ENCODE peak calls at places on chromosomes 13 and 19, in five cellular contexts. E, D, A, B and J are unnamed samples.

GRCh38 chr13:30257433-30258099 is 49.8 kb downstream of the KATNAL1 start:
- DNase-seq in A (no peak), E (peak), B (peak), D (no peak), J (peak)

GRCh38 chr13:75749407-75749806 is 113.3 kb downstream of the LMO7 start:
- DNase-seq in B (peak), D (peak), A (no peak), E (no peak), J (no peak)

GRCh38 chr13:27132538-27132937 is 39.1 kb downstream of the USP12 start:
- DNase-seq in A (no peak), B (no peak), D (no peak), E (no peak), J (no peak)

GRCh38 chr13:62320129-62320724 is 904.6 kb upstream of the PCDH20 start:
- DNase-seq in A (no peak), E (peak), B (peak), D (peak), J (no peak)

GRCh38 chr13:31910633-31911032 is 120.9 kb upstream of the FRY start:
- DNase-seq in E (no peak), B (no peak), A (no peak), D (no peak), J (no peak)

GRCh38 chr13:88263808-88264207 is 592.6 kb downstream of the SLITRK5 start:
- DNase-seq in A (no peak), B (no peak), D (no peak), E (no peak), J (no peak)

GRCh38 chr19:35716735-35716984 is 1.1 kb upstream of the KMT2B start:
- DNase-seq in D (no peak), E (no peak), A (no peak), B (no peak), J (no peak)

GRCh38 chr13:82248713-82249112 is 1633.6 kb downstream of the SLITRK1 start:
- DNase-seq in D (no peak), B (no peak), E (no peak), A (no peak), J (no peak)

GRCh38 chr13:25192936-25193335 is 20.8 kb upstream of the AMER2 start:
- DNase-seq in A (no peak), E (no peak), B (no peak), D (no peak), J (no peak)

GRCh38 chr13:29162638-29163037 is 342.5 kb downstream of the MTUS2 start:
- DNase-seq in E (no peak), B (no peak), D (peak), A (no peak), J (no peak)

GRCh38 chr13:76383671-76384461 is 502.3 kb downstream of the KCTD12 start:
- DNase-seq in E (no peak), B (peak), A (no peak), D (peak), J (no peak)

GRCh38 chr19:30226464-30227070 is 145.6 kb upstream of the ZNF536 start:
- DNase-seq in D (peak), E (no peak), B (no peak), A (no peak), J (peak)

GRCh38 chr13:53150568-53150967 is 122.0 kb downstream of the OLFM4 start:
- DNase-seq in E (no peak), D (no peak), B (no peak), A (no peak), J (no peak)

GRCh38 chr19:45079063-45079910 is at the start of gene GEMIN7:
- DNase-seq in B (peak), A (no peak), E (peak), D (peak), J (peak)

GRCh38 chr13:87677334-87678234 is 6.4 kb downstream of the SLITRK5 start:
- DNase-seq in D (no peak), E (peak), B (no peak), A (no peak), J (peak)

GRCh38 chr19:6108721-6109633 is 1.3 kb downstream of the RFX2 start:
- DNase-seq in E (no peak), A (no peak), D (peak), B (peak), J (peak)

GRCh38 chr13:44854264-44855060 is 134.8 kb downstream of the NUFIP1 start:
- DNase-seq in A (no peak), E (no peak), B (peak), D (no peak), J (no peak)

GRCh38 chr13:54301085-54301484 is 1272.5 kb downstream of the OLFM4 start:
- DNase-seq in B (no peak), E (no peak), D (no peak), A (no peak), J (no peak)

GRCh38 chr13:98207411-98207810 is 30.3 kb upstream of the RNF113B start:
- DNase-seq in A (no peak), D (no peak), E (no peak), B (peak), J (no peak)

GRCh38 chr19:7293795-7294570 is at the start of gene INSR:
- DNase-seq in B (peak), D (peak), A (peak), E (peak), J (peak)

GRCh38 chr19:19466201-19466600 is 49.1 kb downstream of the TSSK6 start:
- DNase-seq in E (no peak), B (no peak), A (no peak), D (no peak), J (no peak)

GRCh38 chr19:43774103-43774939 is 6.5 kb downstream of the KCNN4 start:
- DNase-seq in B (peak), D (no peak), A (no peak), E (peak), J (peak)

GRCh38 chr13:34364633-34365032 is 546.7 kb downstream of the RFC3 start:
- DNase-seq in A (no peak), D (no peak), E (no peak), B (peak), J (no peak)

GRCh38 chr19:38849147-38849745 is 540 bp downstream of the HNRNPL start:
- DNase-seq in D (peak), A (peak), B (peak), E (peak), J (peak)

GRCh38 chr13:48731957-48732569 is 78.3 kb downstream of the CYSLTR2 start:
- DNase-seq in A (peak), B (no peak), E (peak), D (no peak), J (peak)
- H3K9ac ChIP-seq in A (no peak), B (no peak), E (no peak), D (no peak), J (no peak)

DNA sequence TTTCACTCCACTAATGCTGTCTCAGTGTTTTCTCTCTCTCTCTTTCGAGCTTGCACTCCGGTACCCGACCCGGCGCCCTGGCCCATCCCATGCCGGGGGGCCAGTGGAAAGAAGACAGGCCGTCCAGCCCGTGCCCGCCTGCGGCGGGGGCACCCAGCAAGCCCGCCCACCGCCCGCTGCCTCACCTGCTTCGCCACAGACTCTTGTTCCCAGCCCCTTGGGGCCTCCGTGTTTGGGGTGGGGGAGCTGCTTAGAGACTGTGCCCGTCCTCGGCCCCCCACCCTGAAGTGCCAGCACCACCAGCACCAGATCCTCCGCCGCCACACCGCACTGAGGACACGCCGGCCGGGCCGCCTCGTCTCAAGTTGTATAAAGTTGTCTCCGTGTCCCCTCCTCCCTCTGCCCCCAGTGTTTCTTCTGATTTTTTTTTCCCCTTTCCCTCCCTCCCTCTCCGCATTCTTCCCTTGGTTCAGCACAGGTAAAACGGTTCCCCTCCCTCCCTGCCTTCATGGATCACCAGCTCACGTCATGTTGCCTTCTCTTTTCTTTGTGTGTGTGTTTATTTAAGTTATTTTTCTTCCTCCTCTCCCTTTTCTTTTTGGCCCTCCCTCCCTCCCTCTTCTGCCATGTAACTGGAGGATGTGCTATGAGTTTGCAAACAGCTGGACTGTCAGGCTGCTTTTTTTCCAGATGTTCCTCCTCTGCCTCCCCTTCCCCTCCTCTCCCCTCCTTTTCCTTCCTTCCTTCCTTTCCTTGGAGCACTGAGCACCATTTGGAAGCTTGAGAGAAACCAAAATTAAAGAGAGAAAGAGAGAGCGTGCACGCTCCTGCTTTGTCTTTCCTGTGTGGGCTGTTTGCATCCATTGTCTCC is 2.1 kb downstream of the LENG9 start:
- DNase-seq in A (no peak), E (no peak), D (no peak), B (peak), J (peak)
- H3K9ac ChIP-seq in A (no peak), E (no peak), D (peak), B (peak), J (no peak)

GRCh38 chr19:49643466-49643865 is 1.5 kb downstream of the SCAF1 start:
- DNase-seq in A (no peak), E (no peak), B (no peak), D (no peak), J (no peak)

GRCh38 chr19:49641688-49642487 is at the start of gene SCAF1:
- DNase-seq in E (peak), B (peak), D (peak), A (peak), J (peak)

GRCh38 chr19:49640113-49640898 is at the start of gene RRAS:
- DNase-seq in E (peak), D (peak), A (peak), B (peak), J (peak)

GRCh38 chr19:49639401-49640112 is 386 bp downstream of the RRAS start:
- DNase-seq in A (no peak), D (peak), E (peak), B (no peak), J (peak)

DNA sequence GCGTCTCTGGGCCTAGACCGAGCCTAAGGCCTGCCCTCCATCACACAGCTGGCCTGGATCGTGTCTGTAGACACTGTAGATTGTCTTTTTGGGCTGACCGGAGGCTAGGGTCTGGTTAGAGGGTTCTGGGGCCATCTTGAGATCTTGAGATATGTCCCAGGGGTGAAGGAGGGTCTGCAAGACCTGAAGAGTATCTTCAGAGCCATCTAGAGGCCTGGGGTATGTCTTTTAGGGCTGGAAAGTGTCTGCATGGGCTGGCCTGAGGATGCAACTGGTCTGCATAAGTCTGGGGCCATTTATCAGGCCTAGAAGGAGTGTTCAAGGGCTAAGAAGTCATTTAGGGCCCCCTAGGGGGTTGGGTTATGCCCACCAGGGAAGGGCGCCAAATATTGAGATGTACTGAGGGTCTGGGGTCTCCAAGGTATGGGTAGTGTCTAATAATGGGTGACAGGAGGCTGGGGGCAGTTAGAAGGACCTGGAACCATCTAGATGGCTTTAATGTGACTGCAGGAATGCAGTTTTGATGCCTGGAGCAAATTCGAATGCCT is 553 bp downstream of the SCAF1 start:
- DNase-seq in A (no peak), D (no peak), B (no peak), E (no peak), J (no peak)
- H3K9ac ChIP-seq in A (peak), D (peak), B (peak), E (peak), J (peak)

GRCh38 chr19:3369337-3370213 is 3.2 kb downstream of the NFIC start:
- DNase-seq in E (no peak), D (peak), B (peak), A (no peak), J (peak)

GRCh38 chr19:3368441-3368795 is 2.0 kb downstream of the NFIC start:
- DNase-seq in E (no peak), B (no peak), A (no peak), D (no peak), J (no peak)

GRCh38 chr19:3367572-3368440 is 1.4 kb downstream of the NFIC start:
- DNase-seq in E (no peak), B (no peak), A (no peak), D (no peak), J (no peak)

GRCh38 chr19:3370214-3370720 is 3.9 kb downstream of the NFIC start:
- DNase-seq in A (no peak), E (no peak), B (no peak), D (no peak), J (no peak)

DNA sequence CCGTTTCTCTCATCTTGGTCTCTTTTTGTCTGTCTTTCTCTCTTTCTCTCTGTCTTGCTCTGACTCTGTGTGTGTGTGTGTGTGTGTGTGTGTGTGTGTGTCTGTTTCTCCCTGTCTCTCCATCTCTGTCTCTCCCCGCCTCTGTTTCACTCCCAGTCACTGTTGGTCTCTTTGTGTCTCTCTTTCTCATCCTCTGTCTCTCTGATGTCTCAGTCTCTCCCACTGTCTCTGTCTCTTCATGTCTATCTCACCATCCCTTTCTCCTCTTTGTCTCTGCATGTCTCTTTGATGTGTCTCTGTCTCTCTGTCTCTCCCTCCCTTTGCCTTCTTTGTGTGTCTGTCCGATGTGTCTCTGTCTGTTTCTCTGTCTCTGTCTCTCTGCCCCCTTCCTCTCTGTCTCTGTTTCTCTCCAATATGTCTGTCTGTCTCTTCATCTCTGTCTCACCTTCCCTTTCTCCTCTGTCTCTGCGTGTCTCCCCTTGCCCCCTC is 2.5 kb downstream of the NFIC start:
- DNase-seq in A (no peak), E (no peak), B (peak), D (peak), J (peak)
- H3K9ac ChIP-seq in A (no peak), E (no peak), B (peak), D (peak), J (no peak)

DNA sequence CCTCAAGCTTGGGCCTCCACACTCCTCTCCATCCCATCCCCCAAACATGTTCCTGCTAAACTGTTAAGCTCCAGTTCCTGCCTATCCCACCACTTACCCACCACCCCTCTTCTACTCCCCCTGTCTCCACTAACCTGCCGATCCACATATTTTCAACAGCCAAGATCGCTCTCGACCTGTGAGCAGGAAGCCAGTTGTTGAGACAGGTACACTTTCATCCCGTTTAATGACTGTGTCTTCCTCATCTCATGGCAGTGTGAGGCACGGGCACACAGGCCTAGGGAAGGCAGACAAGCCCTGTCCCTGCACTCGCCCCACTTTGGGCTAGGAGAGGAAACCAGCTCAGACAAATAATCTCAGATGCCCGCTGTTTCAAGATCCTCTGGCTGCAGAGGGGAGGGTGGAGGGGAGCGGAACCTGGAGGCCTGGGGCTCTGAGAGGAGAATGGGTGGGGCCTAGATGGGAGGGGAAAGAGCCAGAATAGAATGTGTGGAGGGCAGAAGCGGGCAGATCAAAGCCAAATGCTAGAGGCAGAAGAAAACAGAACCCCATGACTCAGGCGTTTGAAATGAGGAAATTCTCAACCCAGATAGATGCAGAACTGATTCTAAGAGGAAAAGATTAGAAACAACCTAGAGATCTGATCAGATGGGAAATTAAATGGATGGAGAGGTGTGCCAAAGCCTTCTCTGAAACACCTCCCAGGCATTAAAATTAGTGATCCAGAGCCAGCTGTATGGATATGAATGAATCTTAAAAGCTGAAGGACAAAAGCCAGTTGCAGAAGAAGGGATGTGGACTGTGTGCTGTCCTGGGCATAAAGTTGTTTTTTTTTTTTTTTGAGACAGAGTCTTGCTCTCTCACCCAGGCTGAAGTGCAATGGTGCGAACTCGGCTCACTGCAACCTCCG is 16.9 kb upstream of the CYP2S1 start:
- DNase-seq in D (peak), A (peak), E (no peak), B (peak), J (peak)
- H3K9ac ChIP-seq in D (peak), A (no peak), E (peak), B (peak), J (no peak)

GRCh38 chr19:46984077-46985010 is 35.3 kb upstream of the NPAS1 start:
- DNase-seq in B (peak), A (no peak), D (peak), E (no peak), J (no peak)

GRCh38 chr19:46985532-46986415 is 33.9 kb upstream of the NPAS1 start:
- DNase-seq in E (no peak), D (no peak), A (no peak), B (no peak), J (peak)

GRCh38 chr19:46992699-46993535 is 26.7 kb upstream of the NPAS1 start:
- DNase-seq in A (no peak), B (no peak), E (no peak), D (no peak), J (peak)

GRCh38 chr19:46990998-46991676 is 28.5 kb upstream of the NPAS1 start:
- DNase-seq in B (peak), D (peak), E (peak), A (peak), J (peak)

GRCh38 chr19:46988614-46989230 is 30.9 kb upstream of the NPAS1 start:
- DNase-seq in A (no peak), E (no peak), B (no peak), D (no peak), J (peak)
- H3K9ac ChIP-seq in A (no peak), E (peak), B (no peak), D (no peak), J (no peak)

DNA sequence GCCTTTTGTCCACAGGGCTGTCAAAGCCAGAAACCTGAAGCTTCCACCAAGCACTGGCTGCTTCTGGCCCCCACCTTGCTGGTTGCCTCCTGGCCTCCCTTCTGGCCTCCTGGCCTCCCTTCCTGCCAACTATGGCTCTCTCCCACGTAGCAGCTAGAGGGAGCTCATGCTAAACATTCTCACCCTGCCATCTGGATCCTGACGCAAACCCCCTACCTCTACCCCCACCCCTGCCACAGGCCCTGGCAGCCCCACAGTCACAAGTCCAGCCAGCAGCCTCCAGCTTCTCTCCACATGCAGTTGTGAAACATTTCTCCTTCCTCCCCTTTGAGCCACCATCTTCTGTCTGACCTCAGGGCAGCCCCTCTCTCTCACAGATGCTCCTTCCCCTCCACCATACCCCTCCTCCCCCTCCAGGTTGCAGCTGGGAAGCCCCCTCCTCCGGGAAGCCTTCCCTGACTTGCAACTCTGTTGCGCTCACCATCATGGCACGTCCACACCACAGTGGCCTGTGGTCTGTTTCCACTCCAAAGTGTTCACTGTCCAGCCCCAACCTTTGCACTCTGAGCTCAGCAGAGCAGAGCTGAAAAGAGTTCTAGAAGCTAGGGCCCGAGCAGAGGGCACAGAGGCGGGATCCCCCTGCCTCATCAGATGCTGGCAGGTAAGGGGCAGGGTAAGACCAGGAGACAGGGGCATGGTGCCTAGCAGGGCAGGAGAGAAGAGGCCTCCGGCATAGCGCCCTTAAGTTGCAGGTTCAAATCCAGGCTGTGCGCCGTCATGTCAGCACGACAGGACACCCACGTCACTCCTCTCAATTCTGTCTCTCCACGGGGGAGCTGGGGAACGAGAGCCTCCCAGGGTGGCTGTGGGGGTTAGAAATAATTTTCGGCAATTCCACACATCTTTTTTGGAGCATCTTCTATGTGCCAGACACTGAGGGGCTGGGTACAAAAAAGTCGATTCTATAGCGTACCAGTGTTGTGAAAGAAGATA is 7.3 kb downstream of the ADGRL1 start:
- DNase-seq in B (no peak), D (peak), A (no peak), E (no peak), J (peak)
- H3K9ac ChIP-seq in B (no peak), D (no peak), A (no peak), E (no peak), J (no peak)